ENCODE peak calls at places on chromosomes 3 and 15, in six cellular contexts. L, Q, S, M, B and H are unnamed samples. For H3K4me1, the result is how much of the 10 kb centered on the place peaks cover.

GRCh38 chr15:78680416-78681068 is 39.5 kb upstream of the CHRNB4 start:
- DNase-seq in B (no peak), L (no peak), M (no peak), Q (no peak), S (no peak), H (no peak)

GRCh38 chr3:5053021-5053831 is 68.9 kb upstream of the ARL8B start:
- DNase-seq in Q (no peak), L (no peak), S (no peak), B (no peak), M (peak), H (peak)

GRCh38 chr15:88878720-88879184 is 16.6 kb downstream of the HAPLN3 start:
- DNase-seq in M (peak), L (peak), S (peak), B (peak), Q (no peak), H (no peak)

GRCh38 chr3:112699436-112699978 is 58.6 kb upstream of the CCDC80 start:
- DNase-seq in Q (peak), B (no peak), S (no peak), M (peak), L (no peak), H (no peak)

GRCh38 chr3:111594205-111594604 is 941 bp downstream of the ZBED2 start:
- DNase-seq in B (no peak), M (peak), Q (no peak), S (no peak), L (no peak), H (no peak)

GRCh38 chr15:45715528-45715927 is 80.7 kb downstream of the SQOR start:
- DNase-seq in Q (no peak), B (no peak), M (peak), L (peak), S (no peak), H (no peak)

GRCh38 chr3:136856665-136857064 is 5.3 kb upstream of the NCK1 start:
- DNase-seq in M (no peak), B (no peak), L (no peak), Q (no peak), S (no peak), H (no peak)

GRCh38 chr15:68504721-68505090 is 72.7 kb upstream of the ITGA11 start:
- DNase-seq in L (no peak), M (no peak), B (no peak), S (no peak), Q (no peak), H (no peak)

GRCh38 chr3:151593923-151594322 is 133.1 kb upstream of the IGSF10 start:
- DNase-seq in Q (no peak), L (no peak), S (no peak), B (no peak), M (peak), H (no peak)

GRCh38 chr3:157572559-157573270 is 69.5 kb upstream of the VEPH1 start:
- DNase-seq in S (peak), Q (peak), B (peak), M (peak), L (peak), H (no peak)

GRCh38 chr3:105559856-105560255 is 193.1 kb downstream of the ALCAM start:
- DNase-seq in L (no peak), S (no peak), B (no peak), Q (no peak), M (no peak), H (no peak)

GRCh38 chr3:148604270-148605085 is 93.2 kb upstream of the AGTR1 start:
- DNase-seq in Q (no peak), S (no peak), B (no peak), L (no peak), M (peak), H (no peak)

GRCh38 chr3:2802429-2802828 is 307.7 kb downstream of the IL5RA start:
- DNase-seq in Q (no peak), B (no peak), M (no peak), S (no peak), L (no peak), H (no peak)

GRCh38 chr15:31106495-31107300 is 5.2 kb upstream of the TRPM1 start:
- DNase-seq in Q (no peak), L (no peak), S (no peak), B (no peak), M (no peak), H (no peak)

GRCh38 chr15:54707805-54708752 is 488.7 kb downstream of the RSL24D1 start:
- DNase-seq in Q (no peak), L (no peak), M (no peak), S (no peak), B (no peak), H (no peak)

GRCh38 chr15:61660579-61660978 is 399.7 kb downstream of the VPS13C start:
- DNase-seq in M (peak), B (no peak), Q (no peak), S (no peak), L (no peak), H (no peak)

GRCh38 chr15:37061996-37062395 is 38.4 kb downstream of the MEIS2 start:
- DNase-seq in B (no peak), L (no peak), M (no peak), Q (peak), S (peak), H (no peak)

GRCh38 chr3:133938770-133939495 is 43.3 kb upstream of the RAB6B start:
- DNase-seq in M (peak), Q (no peak), B (no peak), L (no peak), S (no peak), H (no peak)

GRCh38 chr3:121584418-121584817 is 8.8 kb upstream of the FBXO40 start:
- DNase-seq in M (no peak), L (no peak), Q (no peak), B (no peak), S (no peak), H (no peak)

GRCh38 chr3:194107126-194107525 is 28.8 kb upstream of the HES1 start:
- DNase-seq in S (no peak), L (no peak), M (no peak), Q (no peak), B (no peak), H (no peak)

GRCh38 chr3:73745429-73746247 is 120.9 kb upstream of the PDZRN3 start:
- DNase-seq in S (peak), Q (no peak), L (no peak), M (peak), B (no peak), H (no peak)

GRCh38 chr15:74345051-74345450 is 22.4 kb downstream of the CYP11A1 start:
- DNase-seq in L (no peak), Q (no peak), B (no peak), M (peak), S (no peak), H (no peak)

GRCh38 chr3:169082076-169082475 is 581.4 kb downstream of the MECOM start:
- DNase-seq in Q (no peak), B (no peak), S (no peak), M (peak), L (no peak), H (no peak)

GRCh38 chr15:58731756-58732535 is 17.6 kb downstream of the ADAM10 start:
- DNase-seq in B (no peak), M (peak), L (no peak), S (no peak), Q (peak), H (no peak)

GRCh38 chr3:37745079-37745478 is 116.6 kb upstream of the CTDSPL start:
- DNase-seq in S (no peak), M (no peak), B (no peak), Q (no peak), L (no peak), H (no peak)

GRCh38 chr3:157091096-157091833 is 68.7 kb downstream of the CCNL1 start:
- DNase-seq in Q (no peak), L (no peak), M (no peak), B (no peak), S (no peak), H (no peak)

GRCh38 chr15:78991476-78991875 is 46.6 kb upstream of the CTSH start:
- DNase-seq in B (no peak), S (no peak), Q (no peak), L (no peak), M (no peak), H (no peak)

GRCh38 chr3:119891944-119892721 is 110.2 kb downstream of the NR1I2 start:
- DNase-seq in M (peak), Q (peak), L (peak), B (peak), S (peak), H (no peak)

GRCh38 chr15:81296218-81296617 is 27.7 kb downstream of the STARD5 start:
- DNase-seq in S (no peak), Q (no peak), L (no peak), B (peak), M (no peak), H (no peak)
- H3K4me1 ChIP-seq in S (under half), Q (under half), L (under half), B (under half), M (under half), H (under half)

DNA sequence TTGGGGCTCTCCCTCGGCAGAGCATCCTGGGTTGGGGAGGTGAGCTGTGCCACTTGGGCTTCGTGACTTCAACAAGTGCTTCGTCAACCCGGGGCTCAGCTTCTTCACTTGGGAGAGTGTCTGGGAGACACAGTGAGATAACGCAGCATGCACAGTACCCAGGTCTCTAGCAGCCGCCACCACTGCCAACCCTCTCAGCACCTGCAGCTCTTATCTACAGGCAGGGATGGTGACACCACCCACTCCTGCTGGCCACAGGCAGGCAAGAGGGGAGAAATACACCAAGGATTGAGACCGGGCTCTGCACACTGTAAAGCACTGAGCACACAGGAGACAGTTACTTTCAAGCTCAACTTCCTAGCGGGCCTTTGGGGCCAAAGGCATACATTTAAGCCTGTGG is 11.5 kb downstream of the TKT start:
- DNase-seq in L (no peak), B (no peak), M (no peak), Q (no peak), S (peak), H (no peak)
- H3K27ac ChIP-seq in L (no peak), B (no peak), M (no peak), Q (peak), S (peak), H (no peak)

GRCh38 chr15:52799145-52799811 is 9.1 kb upstream of the ONECUT1 start:
- DNase-seq in Q (no peak), S (no peak), B (no peak), M (no peak), L (no peak), H (no peak)
- H3K4me3 ChIP-seq in Q (no peak), S (no peak), B (no peak), M (no peak), L (no peak), H (no peak)

DNA sequence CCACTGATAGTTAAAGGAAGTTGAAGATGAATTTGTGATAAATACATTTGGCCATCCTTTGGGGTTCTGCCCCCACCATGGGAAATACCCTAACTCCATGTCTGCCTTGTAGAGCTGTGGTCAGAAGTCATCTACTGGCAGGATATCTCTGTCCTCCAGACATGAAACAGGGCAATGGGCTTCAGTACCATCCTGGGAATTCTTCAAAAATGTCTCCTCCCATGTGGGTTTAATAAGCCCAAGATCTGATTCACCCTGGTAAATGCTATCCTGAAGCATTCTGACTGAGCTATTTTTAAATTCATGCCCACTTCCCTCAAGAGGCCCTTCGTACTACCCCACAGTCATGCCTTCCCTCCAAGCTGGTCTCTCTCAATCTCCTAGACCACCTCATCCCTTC is 113.7 kb upstream of the SLC25A36 start:
- DNase-seq in Q (no peak), M (no peak), S (no peak), B (no peak), L (no peak), H (no peak)
- H3K4me1 ChIP-seq in Q (under half), M (under half), S (under half), B (under half), L (under half), H (under half)

GRCh38 chr15:100515758-100516157 is 13.0 kb downstream of the CERS3 start:
- DNase-seq in M (peak), B (no peak), Q (no peak), L (no peak), S (no peak), H (no peak)

GRCh38 chr15:100521907-100522306 is 6.8 kb downstream of the CERS3 start:
- DNase-seq in B (no peak), S (no peak), L (no peak), Q (no peak), M (no peak), H (no peak)

GRCh38 chr15:100517820-100518219 is 10.9 kb downstream of the CERS3 start:
- DNase-seq in L (no peak), S (no peak), M (no peak), Q (no peak), B (no peak), H (no peak)

GRCh38 chr15:100516592-100517489 is 11.9 kb downstream of the CERS3 start:
- DNase-seq in S (peak), Q (no peak), L (no peak), B (no peak), M (no peak), H (no peak)

DNA sequence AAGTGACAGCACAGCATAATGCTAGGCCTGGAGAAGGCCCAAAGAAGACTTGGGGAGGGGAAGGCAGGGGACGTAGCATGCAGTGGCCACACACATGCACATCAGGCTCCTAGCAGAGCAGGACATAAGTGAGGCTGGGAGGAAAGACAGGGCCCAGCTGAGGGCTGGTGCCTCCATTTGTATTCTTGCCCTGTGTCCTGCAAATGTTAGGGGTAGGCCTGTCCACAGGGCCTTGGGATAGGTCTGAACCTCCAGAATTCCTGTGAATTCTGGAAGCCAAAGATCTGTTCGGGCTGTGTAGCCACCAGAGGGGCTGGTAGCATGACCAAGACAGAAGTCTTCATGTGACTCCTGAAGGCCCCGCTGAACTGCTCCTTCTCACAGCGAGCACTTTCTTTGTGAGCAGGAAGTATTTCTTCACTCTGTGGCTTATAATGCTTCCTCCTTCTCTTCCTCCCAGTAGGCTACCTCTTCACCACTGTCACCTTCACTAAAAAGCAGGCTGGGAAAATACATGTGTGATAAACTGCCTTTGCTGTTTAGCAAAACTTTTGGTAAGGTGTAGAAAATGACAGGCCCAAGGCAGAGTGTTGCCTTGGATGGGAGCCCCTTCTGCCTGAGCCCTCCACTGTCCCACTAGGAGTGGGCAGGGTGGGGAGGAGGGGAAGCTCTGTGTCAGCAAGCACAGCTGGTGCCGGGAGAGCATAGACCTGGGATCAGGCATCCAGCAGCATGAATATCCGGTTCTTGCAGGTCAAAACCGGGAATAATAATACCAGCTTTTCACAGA is 8.4 kb downstream of the CERS3 start:
- DNase-seq in B (no peak), L (no peak), S (no peak), M (no peak), Q (no peak), H (no peak)
- H3K27ac ChIP-seq in B (no peak), L (no peak), S (no peak), M (no peak), Q (no peak), H (no peak)

GRCh38 chr15:81182746-81183402 is 13.8 kb upstream of the IL16 start:
- DNase-seq in S (no peak), M (peak), Q (no peak), B (no peak), L (peak), H (peak)
- H3K4me3 ChIP-seq in S (no peak), M (peak), Q (no peak), B (peak), L (no peak), H (peak)

GRCh38 chr3:32413845-32414526 is 22.3 kb downstream of the CMTM7 start:
- DNase-seq in S (no peak), Q (no peak), M (no peak), B (no peak), L (no peak), H (no peak)
- H3K4me1 ChIP-seq in S (under half), Q (under half), M (under half), B (under half), L (under half), H (under half)

GRCh38 chr3:58356054-58356453 is 23.4 kb downstream of the PXK start:
- DNase-seq in S (no peak), L (no peak), B (peak), M (peak), Q (no peak), H (no peak)
- H3K27ac ChIP-seq in S (no peak), L (no peak), B (peak), M (no peak), Q (no peak), H (no peak)